ENCODE peak calls at places on chromosomes 2 and 18, in ten cellular contexts. K is mammary epithelial cell; O is sigmoid colon; U is naive thymus-derived CD4-positive, alpha-beta T cell; J is psoas muscle; C is CD4-positive, CD25-positive, alpha-beta regulatory T cell; X is CD8-positive, alpha-beta T cell; L is ovary; E is cardiac muscle cell; P is K562. Y is an unnamed sample.
A peak's percentile ranks its signal among the peaks of the same experiment; 100 is the strongest.

GRCh38 chr2:86064006-86064405 is 41.7 kb downstream of the POLR1A start:
- DNase-seq in K (peak; percentile 19), O (no peak), U (no peak), J (no peak), C (no peak), X (no peak), L (no peak), E (no peak), P (no peak), Y (no peak)

GRCh38 chr18:44771957-44772917 is 91.5 kb downstream of the SETBP1 start:
- DNase-seq in K (no peak), O (peak; percentile 74), U (no peak), J (no peak), C (no peak), X (no peak), L (no peak), E (no peak), P (no peak), Y (no peak)

GRCh38 chr18:47100214-47100831 is 50.0 kb downstream of the HDHD2 start:
- DNase-seq in K (peak; percentile 52), O (peak; percentile 63), U (peak; percentile 61), J (no peak), C (peak; percentile 58), X (peak; percentile 29), L (peak; percentile 52), E (peak; percentile 71), P (peak; percentile 41), Y (peak; percentile 49)

GRCh38 chr18:68121826-68122225 is 593.1 kb downstream of the TMX3 start:
- DNase-seq in K (peak; percentile 40), O (no peak), U (no peak), J (no peak), C (no peak), X (no peak), L (no peak), E (no peak), P (no peak), Y (no peak)

GRCh38 chr2:10278029-10278762 is 24.5 kb upstream of the HPCAL1 start:
- DNase-seq in K (peak; percentile 38), O (peak; percentile 83), U (no peak), J (peak; percentile 84), C (no peak), X (no peak), L (peak; percentile 66), E (no peak), P (peak; percentile 87), Y (no peak)

GRCh38 chr2:116696223-116696622 is 1118.3 kb upstream of the DDX18 start:
- DNase-seq in K (no peak), O (no peak), U (no peak), J (no peak), C (no peak), X (no peak), L (no peak), E (no peak), P (no peak), Y (no peak)

GRCh38 chr18:36849288-36850011 is 20.5 kb downstream of the KIAA1328 start:
- DNase-seq in K (no peak), O (no peak), U (no peak), J (no peak), C (no peak), X (no peak), L (no peak), E (no peak), P (no peak), Y (no peak)

GRCh38 chr2:99643824-99644787 is 154.3 kb upstream of the REV1 start:
- DNase-seq in K (no peak), O (no peak), U (no peak), J (no peak), C (no peak), X (no peak), L (no peak), E (no peak), P (no peak), Y (no peak)

GRCh38 chr18:9824862-9825479 is 60.8 kb upstream of the TXNDC2 start:
- DNase-seq in K (no peak), O (no peak), U (no peak), J (no peak), C (no peak), X (no peak), L (no peak), E (no peak), P (no peak), Y (no peak)

GRCh38 chr2:59312022-59312421 is 1070.9 kb upstream of the FANCL start:
- DNase-seq in K (no peak), O (no peak), U (no peak), J (no peak), C (no peak), X (no peak), L (no peak), E (no peak), P (no peak), Y (no peak)

GRCh38 chr2:227115761-227116160 is 48.2 kb downstream of the COL4A4 start:
- DNase-seq in K (no peak), O (no peak), U (no peak), J (no peak), C (no peak), X (no peak), L (no peak), E (no peak), P (no peak), Y (no peak)

GRCh38 chr2:225781991-225782390 is 382.5 kb downstream of the NYAP2 start:
- DNase-seq in K (no peak), O (no peak), U (no peak), J (no peak), C (no peak), X (no peak), L (no peak), E (no peak), P (no peak), Y (no peak)

GRCh38 chr2:12863937-12864336 is 147.2 kb downstream of the TRIB2 start:
- DNase-seq in K (no peak), O (no peak), U (no peak), J (no peak), C (no peak), X (no peak), L (no peak), E (no peak), P (no peak), Y (no peak)

GRCh38 chr2:26123426-26123825 is 49.5 kb upstream of the GAREM2 start:
- DNase-seq in K (no peak), O (no peak), U (no peak), J (no peak), C (no peak), X (no peak), L (no peak), E (no peak), P (no peak), Y (no peak)
- H3K9me3 ChIP-seq in K (no peaks in the 10 kb centered on the region), O (no peaks in the 10 kb centered on the region), U (no peaks in the 10 kb centered on the region), J (no peaks in the 10 kb centered on the region), C (no peaks in the 10 kb centered on the region), X (no peaks in the 10 kb centered on the region), L (no peaks in the 10 kb centered on the region), E (no peaks in the 10 kb centered on the region), P (no peaks in the 10 kb centered on the region), Y (no peaks in the 10 kb centered on the region)

GRCh38 chr2:70887208-70887549 is 48.5 kb upstream of the ATP6V1B1 start:
- DNase-seq in K (no peak), O (no peak), U (no peak), J (no peak), C (no peak), X (no peak), L (no peak), E (no peak), P (no peak), Y (no peak)

GRCh38 chr2:70888389-70888924 is 47.2 kb upstream of the ATP6V1B1 start:
- DNase-seq in K (no peak), O (no peak), U (no peak), J (no peak), C (no peak), X (no peak), L (no peak), E (no peak), P (no peak), Y (no peak)

GRCh38 chr2:70888925-70889715 is 46.6 kb upstream of the ATP6V1B1 start:
- DNase-seq in K (no peak), O (no peak), U (no peak), J (no peak), C (no peak), X (no peak), L (no peak), E (peak; percentile 54), P (no peak), Y (no peak)

GRCh38 chr2:70886541-70886987 is 49.1 kb upstream of the ATP6V1B1 start:
- DNase-seq in K (no peak), O (no peak), U (no peak), J (no peak), C (no peak), X (no peak), L (no peak), E (no peak), P (no peak), Y (no peak)

GRCh38 chr2:70887550-70888229 is 48.0 kb upstream of the ATP6V1B1 start:
- DNase-seq in K (no peak), O (no peak), U (no peak), J (peak; percentile 65), C (no peak), X (no peak), L (no peak), E (peak; percentile 67), P (no peak), Y (peak; percentile 89)
- H3K4me3 ChIP-seq in K (peak overlapping the region; percentile 38), O (peak overlapping the region; percentile 2), U (peak overlapping the region; percentile 51), J (peak overlapping the region; percentile 66), C (no peak overlapping the region), X (peak overlapping the region; percentile 50), L (peak overlapping the region; percentile 29), E (peak overlapping the region; percentile 30), P (no peak overlapping the region), Y (peak overlapping the region; percentile 31)

DNA sequence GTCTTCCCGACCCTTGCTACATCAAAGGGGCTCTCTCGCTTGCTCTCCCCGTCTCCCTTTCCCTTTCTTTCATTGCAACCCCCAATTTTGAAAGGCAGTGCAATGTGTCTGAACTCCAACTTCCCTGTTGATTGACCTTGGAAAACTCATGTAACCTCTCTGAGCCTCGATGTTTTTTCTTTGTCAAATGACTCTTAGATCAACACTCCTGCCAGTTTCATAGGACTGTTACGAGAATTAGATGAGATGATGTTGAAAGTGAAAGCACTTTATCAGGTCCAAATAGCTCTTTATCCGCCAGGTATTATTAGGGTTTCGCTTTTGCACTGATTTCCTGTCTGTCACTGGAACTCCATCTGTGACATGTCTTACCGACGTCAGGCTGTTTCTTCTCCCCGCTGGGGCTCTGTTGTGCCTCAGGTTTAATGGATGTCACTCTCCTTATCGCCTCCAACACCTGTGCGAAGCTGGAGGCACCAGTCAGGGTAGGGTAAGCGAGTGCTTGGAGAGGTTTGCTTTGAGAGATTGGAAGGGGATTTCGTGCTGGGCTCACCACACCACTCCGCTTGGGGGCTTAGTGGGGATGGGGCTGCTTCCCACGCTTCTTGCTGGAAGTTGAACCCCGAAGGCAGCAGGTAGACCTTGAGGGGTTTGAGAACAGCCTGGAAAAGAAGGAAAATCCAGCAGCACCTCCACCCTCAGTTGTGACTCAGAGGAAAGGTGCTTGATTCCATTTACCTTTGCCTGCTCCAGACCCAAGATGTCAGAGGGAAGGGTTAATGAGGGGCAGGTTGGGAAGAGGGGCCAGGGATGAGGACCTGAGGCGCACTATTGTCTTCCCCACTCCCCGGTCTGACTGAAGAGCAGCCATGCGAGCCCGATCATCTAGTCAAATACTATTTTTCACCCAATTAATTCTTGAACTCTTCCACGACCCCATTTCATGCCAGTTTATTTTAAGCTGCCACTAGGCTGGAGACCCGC is 4.3 kb downstream of the GAD1 start:
- DNase-seq in K (no peak), O (no peak), U (peak; percentile 45), J (no peak), C (peak; percentile 49), X (no peak), L (no peak), E (no peak), P (peak; percentile 58), Y (no peak)
- H3K4me1 ChIP-seq in K (peaks cover 44% of the 10 kb centered on the region), O (peaks cover 74% of the 10 kb centered on the region), U (peaks cover 53% of the 10 kb centered on the region), J (peaks cover 58% of the 10 kb centered on the region), C (peaks cover 65% of the 10 kb centered on the region), X (peaks cover 64% of the 10 kb centered on the region), L (peaks cover 11% of the 10 kb centered on the region), E (peaks cover 6% of the 10 kb centered on the region), P (peaks cover 62% of the 10 kb centered on the region), Y (peaks cover 5% of the 10 kb centered on the region)

GRCh38 chr2:4174796-4175195 is 471.4 kb downstream of the DCDC2C start:
- DNase-seq in K (no peak), O (no peak), U (no peak), J (no peak), C (no peak), X (no peak), L (no peak), E (no peak), P (no peak), Y (no peak)
- H3K9me3 ChIP-seq in K (peaks cover 26% of the 10 kb centered on the region), O (peaks cover 19% of the 10 kb centered on the region), U (no peaks in the 10 kb centered on the region), J (peaks cover 14% of the 10 kb centered on the region), C (peaks cover 11% of the 10 kb centered on the region), X (peaks cover 15% of the 10 kb centered on the region), L (no peaks in the 10 kb centered on the region), E (peaks cover 2% of the 10 kb centered on the region), P (no peaks in the 10 kb centered on the region), Y (no peaks in the 10 kb centered on the region)

Y was measured in HAP-1.